ENCODE peak calls at places on chromosome 5, in five cellular contexts. One of them, this sample, is unnamed.
A peak's percentile ranks its signal among the peaks of the same experiment; 100 is the strongest.

GRCh38 chr5:71482132-71482531 is 26.7 kb downstream of the BDP1 start:
- DNase-seq in heart right ventricle: no peak
- DNase-seq in effector memory CD4-positive, alpha-beta T cell: no peak
- DNase-seq in OCI-LY7: no peak
- DNase-seq in psoas muscle: no peak
- DNase-seq in this sample: no peak

GRCh38 chr5:66454186-66455078 is 141.8 kb upstream of the MAST4 start:
- DNase-seq in effector memory CD4-positive, alpha-beta T cell: no peak
- DNase-seq in heart right ventricle: no peak
- DNase-seq in OCI-LY7: no peak
- DNase-seq in psoas muscle: no peak
- DNase-seq in this sample: no peak

GRCh38 chr5:127316013-127316412 is 25.4 kb downstream of the MEGF10 start:
- DNase-seq in psoas muscle: no peak
- DNase-seq in effector memory CD4-positive, alpha-beta T cell: no peak
- DNase-seq in OCI-LY7: no peak
- DNase-seq in heart right ventricle: no peak
- DNase-seq in this sample: no peak

GRCh38 chr5:141952030-141952429 is 6.0 kb downstream of the PCDH12 start:
- DNase-seq in effector memory CD4-positive, alpha-beta T cell: no peak
- DNase-seq in OCI-LY7: no peak
- DNase-seq in psoas muscle: no peak
- DNase-seq in heart right ventricle: no peak
- DNase-seq in this sample: no peak

GRCh38 chr5:112995764-112996618 is 19.4 kb downstream of the DCP2 start:
- DNase-seq in effector memory CD4-positive, alpha-beta T cell: peak; percentile 53
- DNase-seq in OCI-LY7: peak; percentile 76
- DNase-seq in heart right ventricle: peak; percentile 56
- DNase-seq in psoas muscle: peak; percentile 64
- DNase-seq in this sample: peak; percentile 68

GRCh38 chr5:65867509-65868195 is 58.7 kb upstream of the ERBIN start:
- DNase-seq in psoas muscle: no peak
- DNase-seq in effector memory CD4-positive, alpha-beta T cell: no peak
- DNase-seq in heart right ventricle: no peak
- DNase-seq in OCI-LY7: no peak
- DNase-seq in this sample: no peak

GRCh38 chr5:134133995-134134541 is 19.6 kb downstream of the TCF7 start:
- DNase-seq in psoas muscle: peak; percentile 44
- DNase-seq in heart right ventricle: no peak
- DNase-seq in OCI-LY7: no peak
- DNase-seq in effector memory CD4-positive, alpha-beta T cell: no peak
- DNase-seq in this sample: peak; percentile 34

GRCh38 chr5:115898656-115899055 is 56.9 kb downstream of the AP3S1 start:
- DNase-seq in OCI-LY7: no peak
- DNase-seq in effector memory CD4-positive, alpha-beta T cell: no peak
- DNase-seq in psoas muscle: no peak
- DNase-seq in heart right ventricle: no peak
- DNase-seq in this sample: no peak

GRCh38 chr5:40503438-40503837 is 176.3 kb upstream of the PTGER4 start:
- DNase-seq in psoas muscle: no peak
- DNase-seq in OCI-LY7: no peak
- DNase-seq in effector memory CD4-positive, alpha-beta T cell: no peak
- DNase-seq in heart right ventricle: no peak
- DNase-seq in this sample: no peak

GRCh38 chr5:159409801-159410200 is 79.5 kb upstream of the IL12B start:
- DNase-seq in effector memory CD4-positive, alpha-beta T cell: no peak
- DNase-seq in heart right ventricle: no peak
- DNase-seq in OCI-LY7: no peak
- DNase-seq in psoas muscle: no peak
- DNase-seq in this sample: no peak

GRCh38 chr5:41641621-41642020 is 131.2 kb upstream of the PLCXD3 start:
- DNase-seq in OCI-LY7: no peak
- DNase-seq in psoas muscle: no peak
- DNase-seq in effector memory CD4-positive, alpha-beta T cell: no peak
- DNase-seq in heart right ventricle: no peak
- DNase-seq in this sample: no peak

GRCh38 chr5:102758576-102758975 is 3.5 kb downstream of the PAM start:
- DNase-seq in heart right ventricle: no peak
- DNase-seq in OCI-LY7: no peak
- DNase-seq in effector memory CD4-positive, alpha-beta T cell: no peak
- DNase-seq in psoas muscle: no peak
- DNase-seq in this sample: no peak

GRCh38 chr5:45491368-45491767 is 204.8 kb downstream of the HCN1 start:
- DNase-seq in heart right ventricle: no peak
- DNase-seq in OCI-LY7: no peak
- DNase-seq in psoas muscle: no peak
- DNase-seq in effector memory CD4-positive, alpha-beta T cell: no peak
- DNase-seq in this sample: no peak

GRCh38 chr5:3343911-3344310 is 251.7 kb upstream of the IRX1 start:
- DNase-seq in effector memory CD4-positive, alpha-beta T cell: no peak
- DNase-seq in psoas muscle: peak; percentile 3
- DNase-seq in OCI-LY7: no peak
- DNase-seq in heart right ventricle: no peak
- DNase-seq in this sample: no peak

GRCh38 chr5:143065996-143066522 is 295.9 kb downstream of the ARHGAP26 start:
- DNase-seq in psoas muscle: no peak
- DNase-seq in effector memory CD4-positive, alpha-beta T cell: no peak
- DNase-seq in heart right ventricle: no peak
- DNase-seq in OCI-LY7: no peak
- DNase-seq in this sample: no peak
- H3K4me1 ChIP-seq in psoas muscle: peaks cover 64% of the 10 kb centered on the region
- H3K4me1 ChIP-seq in effector memory CD4-positive, alpha-beta T cell: no peaks in the 10 kb centered on the region
- H3K4me1 ChIP-seq in heart right ventricle: peaks cover 47% of the 10 kb centered on the region
- H3K4me1 ChIP-seq in OCI-LY7: peaks cover 16% of the 10 kb centered on the region
- H3K4me1 ChIP-seq in this sample: no peaks in the 10 kb centered on the region

DNA sequence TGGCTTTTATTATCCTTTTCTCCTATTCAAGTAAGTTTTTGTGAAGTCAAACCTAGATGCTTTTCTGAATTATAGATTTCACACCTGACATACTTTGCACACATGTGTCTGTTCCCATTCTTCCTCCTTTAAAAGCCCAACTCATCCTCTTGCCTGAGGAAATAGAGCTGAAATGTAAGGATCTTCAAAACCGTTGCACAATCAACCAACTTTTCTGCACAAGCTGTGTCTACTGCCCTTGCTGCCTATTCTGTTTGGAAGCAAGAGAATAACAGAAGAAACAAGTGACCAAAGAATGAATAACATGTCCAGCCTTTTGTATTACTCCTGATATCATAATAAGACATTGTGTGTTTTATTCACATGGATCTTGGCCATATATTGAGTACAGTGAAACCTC is 95.1 kb upstream of the ITGA1 start:
- DNase-seq in OCI-LY7: no peak
- DNase-seq in psoas muscle: no peak
- DNase-seq in heart right ventricle: no peak
- DNase-seq in effector memory CD4-positive, alpha-beta T cell: no peak
- DNase-seq in this sample: no peak
- H3K4me1 ChIP-seq in OCI-LY7: no peaks in the 10 kb centered on the region
- H3K4me1 ChIP-seq in psoas muscle: peaks cover 5% of the 10 kb centered on the region
- H3K4me1 ChIP-seq in heart right ventricle: peaks cover 13% of the 10 kb centered on the region
- H3K4me1 ChIP-seq in effector memory CD4-positive, alpha-beta T cell: no peaks in the 10 kb centered on the region
- H3K4me1 ChIP-seq in this sample: no peaks in the 10 kb centered on the region

GRCh38 chr5:154783774-154784460 is 28.7 kb downstream of the LARP1 start:
- DNase-seq in psoas muscle: no peak
- DNase-seq in effector memory CD4-positive, alpha-beta T cell: no peak
- DNase-seq in OCI-LY7: no peak
- DNase-seq in heart right ventricle: no peak
- DNase-seq in this sample: no peak

GRCh38 chr5:154782812-154783592 is 27.8 kb downstream of the LARP1 start:
- DNase-seq in psoas muscle: no peak
- DNase-seq in OCI-LY7: no peak
- DNase-seq in heart right ventricle: no peak
- DNase-seq in effector memory CD4-positive, alpha-beta T cell: no peak
- DNase-seq in this sample: no peak

GRCh38 chr5:154780128-154780527 is 25.0 kb downstream of the LARP1 start:
- DNase-seq in effector memory CD4-positive, alpha-beta T cell: no peak
- DNase-seq in psoas muscle: no peak
- DNase-seq in heart right ventricle: no peak
- DNase-seq in OCI-LY7: no peak
- DNase-seq in this sample: no peak

GRCh38 chr5:154784856-154785255 is 29.7 kb downstream of the LARP1 start:
- DNase-seq in effector memory CD4-positive, alpha-beta T cell: no peak
- DNase-seq in heart right ventricle: no peak
- DNase-seq in psoas muscle: no peak
- DNase-seq in OCI-LY7: no peak
- DNase-seq in this sample: no peak

DNA sequence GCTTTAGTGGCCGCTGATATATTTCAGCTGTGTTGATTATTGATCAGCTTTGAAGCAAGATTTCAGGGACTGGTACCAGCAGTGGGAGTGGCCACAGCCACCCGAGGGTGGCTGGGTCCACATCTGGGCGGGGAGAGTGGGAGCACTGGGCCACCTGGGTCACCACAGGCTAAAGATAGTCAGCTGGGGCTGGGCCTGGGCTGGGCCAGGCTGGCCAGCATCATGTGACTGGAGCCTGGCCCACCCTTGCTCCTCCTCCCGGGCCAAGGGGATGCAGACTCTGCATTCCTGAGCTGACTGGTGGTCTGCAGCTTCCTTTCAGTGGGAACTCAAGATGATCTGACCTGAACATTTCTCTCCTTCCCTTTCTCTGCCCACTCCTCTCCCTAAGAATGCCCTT is 27.1 kb downstream of the LARP1 start:
- DNase-seq in heart right ventricle: peak; percentile 35
- DNase-seq in effector memory CD4-positive, alpha-beta T cell: no peak
- DNase-seq in OCI-LY7: no peak
- DNase-seq in psoas muscle: no peak
- DNase-seq in this sample: no peak
- H3K4me1 ChIP-seq in heart right ventricle: peaks cover 79% of the 10 kb centered on the region
- H3K4me1 ChIP-seq in effector memory CD4-positive, alpha-beta T cell: peaks cover 28% of the 10 kb centered on the region
- H3K4me1 ChIP-seq in OCI-LY7: peaks cover 5% of the 10 kb centered on the region
- H3K4me1 ChIP-seq in psoas muscle: peaks cover 93% of the 10 kb centered on the region
- H3K4me1 ChIP-seq in this sample: peaks cover 74% of the 10 kb centered on the region

DNA sequence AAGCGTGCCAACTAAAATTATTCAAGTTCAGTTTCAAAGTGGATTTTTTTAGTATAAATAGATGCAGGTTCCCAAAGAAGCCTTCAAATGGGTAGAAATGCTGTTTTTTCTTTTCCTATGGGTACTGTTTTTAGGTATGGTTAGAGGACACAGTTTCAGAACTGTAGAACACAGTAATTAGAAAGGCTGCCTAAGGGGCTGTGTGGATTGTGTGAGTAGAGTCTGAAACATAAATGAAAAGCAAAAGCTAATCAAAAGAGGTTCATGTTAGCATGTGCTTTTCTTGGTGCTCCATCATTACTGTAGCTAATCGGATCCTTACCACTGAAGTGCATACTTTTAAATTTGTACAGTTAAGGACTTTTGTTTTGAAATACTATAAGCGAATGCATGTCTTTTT is 85.3 kb downstream of the ZSWIM6 start:
- DNase-seq in effector memory CD4-positive, alpha-beta T cell: no peak
- DNase-seq in OCI-LY7: no peak
- DNase-seq in heart right ventricle: no peak
- DNase-seq in psoas muscle: no peak
- DNase-seq in this sample: no peak
- H3K4me1 ChIP-seq in effector memory CD4-positive, alpha-beta T cell: no peaks in the 10 kb centered on the region
- H3K4me1 ChIP-seq in OCI-LY7: no peaks in the 10 kb centered on the region
- H3K4me1 ChIP-seq in heart right ventricle: no peaks in the 10 kb centered on the region
- H3K4me1 ChIP-seq in psoas muscle: no peaks in the 10 kb centered on the region
- H3K4me1 ChIP-seq in this sample: peaks cover 5% of the 10 kb centered on the region

GRCh38 chr5:15694694-15695093 is 194.7 kb downstream of the FBXL7 start:
- DNase-seq in psoas muscle: no peak
- DNase-seq in heart right ventricle: no peak
- DNase-seq in OCI-LY7: no peak
- DNase-seq in effector memory CD4-positive, alpha-beta T cell: no peak
- DNase-seq in this sample: no peak

GRCh38 chr5:15695171-15695676 is 195.2 kb downstream of the FBXL7 start:
- DNase-seq in heart right ventricle: no peak
- DNase-seq in OCI-LY7: no peak
- DNase-seq in effector memory CD4-positive, alpha-beta T cell: no peak
- DNase-seq in psoas muscle: no peak
- DNase-seq in this sample: no peak

GRCh38 chr5:15693036-15693728 is 193.2 kb downstream of the FBXL7 start:
- DNase-seq in effector memory CD4-positive, alpha-beta T cell: no peak
- DNase-seq in heart right ventricle: no peak
- DNase-seq in OCI-LY7: no peak
- DNase-seq in psoas muscle: no peak
- DNase-seq in this sample: no peak

GRCh38 chr5:15691536-15691935 is 191.6 kb downstream of the FBXL7 start:
- DNase-seq in effector memory CD4-positive, alpha-beta T cell: no peak
- DNase-seq in OCI-LY7: no peak
- DNase-seq in psoas muscle: no peak
- DNase-seq in heart right ventricle: no peak
- DNase-seq in this sample: no peak

DNA sequence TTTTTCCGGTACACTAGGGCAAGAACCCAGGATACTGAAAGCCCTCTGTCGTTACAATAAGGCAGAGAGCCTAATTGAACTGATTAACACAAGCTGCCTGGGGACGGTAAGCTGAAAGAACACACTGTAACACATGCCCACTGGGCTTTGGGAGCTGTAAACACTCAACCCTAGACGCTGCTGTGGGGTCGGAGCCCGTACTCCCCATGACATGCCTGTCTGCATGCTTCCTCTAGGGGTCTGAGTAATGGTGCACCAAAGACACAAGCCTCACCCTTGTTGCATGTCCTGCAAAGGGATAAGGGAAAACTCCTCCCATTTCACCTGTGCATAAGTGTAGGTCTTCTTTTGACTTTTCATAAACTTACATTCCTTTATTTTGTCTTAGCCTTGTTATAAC is 194.0 kb downstream of the FBXL7 start:
- DNase-seq in heart right ventricle: no peak
- DNase-seq in psoas muscle: no peak
- DNase-seq in OCI-LY7: no peak
- DNase-seq in effector memory CD4-positive, alpha-beta T cell: no peak
- DNase-seq in this sample: no peak
- H3K4me1 ChIP-seq in heart right ventricle: peaks cover 28% of the 10 kb centered on the region
- H3K4me1 ChIP-seq in psoas muscle: no peaks in the 10 kb centered on the region
- H3K4me1 ChIP-seq in OCI-LY7: no peaks in the 10 kb centered on the region
- H3K4me1 ChIP-seq in effector memory CD4-positive, alpha-beta T cell: no peaks in the 10 kb centered on the region
- H3K4me1 ChIP-seq in this sample: no peaks in the 10 kb centered on the region

GRCh38 chr5:179730852-179731251 is 1.8 kb upstream of the MAML1 start:
- DNase-seq in OCI-LY7: no peak
- DNase-seq in psoas muscle: no peak
- DNase-seq in effector memory CD4-positive, alpha-beta T cell: no peak
- DNase-seq in heart right ventricle: no peak
- DNase-seq in this sample: no peak
- H3K4me1 ChIP-seq in OCI-LY7: peaks cover 17% of the 10 kb centered on the region
- H3K4me1 ChIP-seq in psoas muscle: peaks cover 30% of the 10 kb centered on the region
- H3K4me1 ChIP-seq in effector memory CD4-positive, alpha-beta T cell: peaks cover 14% of the 10 kb centered on the region
- H3K4me1 ChIP-seq in heart right ventricle: peaks cover 18% of the 10 kb centered on the region
- H3K4me1 ChIP-seq in this sample: peaks cover 21% of the 10 kb centered on the region

GRCh38 chr5:14218011-14218410 is 74.9 kb downstream of the TRIO start:
- DNase-seq in heart right ventricle: no peak
- DNase-seq in effector memory CD4-positive, alpha-beta T cell: no peak
- DNase-seq in psoas muscle: no peak
- DNase-seq in OCI-LY7: no peak
- DNase-seq in this sample: no peak
- H3K4me1 ChIP-seq in heart right ventricle: peaks cover 47% of the 10 kb centered on the region
- H3K4me1 ChIP-seq in effector memory CD4-positive, alpha-beta T cell: no peaks in the 10 kb centered on the region
- H3K4me1 ChIP-seq in psoas muscle: peaks cover 72% of the 10 kb centered on the region
- H3K4me1 ChIP-seq in OCI-LY7: peaks cover 99% of the 10 kb centered on the region
- H3K4me1 ChIP-seq in this sample: no peaks in the 10 kb centered on the region